ENCODE peak calls at places on chromosomes 2 and 18, in eight cellular contexts. O is thoracic aorta, F is lower lobe of right lung, R is stomach, U is heart left ventricle, Y is A549, K is cardiac muscle cell, Q is Peyer's patch. X is an unnamed sample.
A peak's percentile ranks its signal among the peaks of the same experiment; 100 is the strongest.

GRCh38 chr18:4157339-4157738 is 297.8 kb downstream of the DLGAP1 start:
- DNase-seq in Y (no peak), F (no peak), R (no peak), O (no peak), U (no peak), K (no peak), Q (no peak), X (no peak)

GRCh38 chr2:18883626-18884456 is 294.5 kb upstream of the NT5C1B start:
- DNase-seq in Q (no peak), R (no peak), F (no peak), O (no peak), U (no peak), K (no peak), Y (no peak), X (peak; percentile 20)

GRCh38 chr2:28586864-28587263 is 91.0 kb downstream of the PLB1 start:
- DNase-seq in K (no peak), R (no peak), Q (no peak), U (no peak), Y (no peak), O (no peak), F (no peak), X (no peak)

GRCh38 chr2:61910603-61911002 is 5.1 kb downstream of the COMMD1 start:
- DNase-seq in U (no peak), Y (no peak), R (no peak), O (no peak), Q (no peak), K (peak; percentile 31), F (no peak), X (no peak)

GRCh38 chr2:133821107-133821760 is 253.0 kb upstream of the NCKAP5 start:
- DNase-seq in U (no peak), O (no peak), F (no peak), R (no peak), K (no peak), Q (no peak), Y (no peak), X (peak; percentile 75)

GRCh38 chr2:133458280-133458679 is 110.0 kb downstream of the NCKAP5 start:
- DNase-seq in R (no peak), K (no peak), Y (no peak), F (no peak), O (no peak), U (no peak), Q (no peak), X (peak; percentile 51)

GRCh38 chr2:242060212-242060835 is 190.8 kb downstream of the RTP5 start:
- DNase-seq in F (no peak), O (no peak), K (no peak), R (no peak), Y (no peak), U (no peak), Q (no peak), X (peak; percentile 68)

GRCh38 chr2:1571477-1572417 is 158.5 kb downstream of the TPO start:
- DNase-seq in Q (no peak), U (peak; percentile 23), O (no peak), F (peak; percentile 18), Y (no peak), K (no peak), R (no peak), X (no peak)

GRCh38 chr2:239687441-239687840 is 286.6 kb upstream of the HDAC4 start:
- DNase-seq in K (no peak), U (no peak), F (no peak), R (peak; percentile 1), O (no peak), Q (no peak), Y (no peak), X (no peak)

GRCh38 chr2:151299940-151300539 is 10.6 kb upstream of the NMI start:
- DNase-seq in Y (no peak), F (no peak), O (no peak), R (no peak), K (no peak), Q (no peak), U (no peak), X (no peak)

GRCh38 chr2:61855178-61855523 is 1.3 kb upstream of the FAM161A start:
- DNase-seq in R (peak; percentile 32), Q (peak; percentile 61), Y (no peak), K (no peak), F (no peak), O (no peak), U (no peak), X (no peak)

GRCh38 chr2:200703132-200703925 is 108.4 kb upstream of the BZW1 start:
- DNase-seq in Q (no peak), O (no peak), F (no peak), K (peak; percentile 30), R (no peak), U (no peak), Y (peak; percentile 15), X (peak; percentile 67)

DNA sequence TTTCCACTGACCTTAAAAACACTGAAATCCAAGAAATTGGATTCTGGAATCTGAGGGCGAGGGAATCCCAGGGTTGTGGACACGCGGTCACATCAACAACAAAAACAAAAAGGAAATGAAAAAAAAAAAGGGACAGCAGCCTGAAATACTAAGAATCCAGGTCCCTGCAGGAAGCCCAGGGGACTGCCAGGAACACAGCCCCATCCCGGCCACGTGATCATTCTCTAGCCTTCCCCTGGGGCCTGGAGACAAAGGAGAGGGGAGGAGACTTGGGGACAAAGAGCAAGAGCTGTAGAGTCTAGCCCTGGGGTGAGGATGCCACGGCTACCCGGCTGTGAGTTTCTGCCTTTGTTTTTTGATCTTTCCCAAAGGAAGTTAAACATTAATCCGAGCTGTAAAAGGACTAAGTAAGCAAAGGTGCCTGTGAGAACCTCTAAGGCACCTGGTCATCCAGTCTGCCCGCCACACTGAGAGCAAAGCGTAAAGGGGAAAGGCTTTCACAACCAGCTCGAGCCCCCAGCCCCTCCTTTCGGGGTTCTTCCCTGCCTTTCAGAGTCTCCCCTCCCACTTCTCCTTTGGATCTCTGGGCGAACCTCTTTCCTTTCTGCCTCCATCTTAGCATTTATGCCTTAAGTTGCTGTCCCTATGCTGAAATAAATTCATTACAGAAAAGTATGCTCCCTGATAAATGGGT is 57.9 kb upstream of the MSH2 start:
- DNase-seq in Y (peak; percentile 99), O (no peak), Q (peak; percentile 88), R (peak; percentile 88), F (peak; percentile 86), K (peak; percentile 80), U (peak; percentile 80), X (peak; percentile 65)
- H3K27ac ChIP-seq in Y (peak overlapping the region; percentile 82), O (no peak overlapping the region), Q (peak overlapping the region; percentile 89), R (peak overlapping the region; percentile 80), F (peak overlapping the region; percentile 81), K (no peak overlapping the region), U (peak overlapping the region; percentile 87), X (peak overlapping the region; percentile 30)

GRCh38 chr2:129879614-129880180 is 99.8 kb upstream of the RAB6C start:
- DNase-seq in Y (no peak), R (no peak), O (no peak), F (no peak), K (no peak), Q (peak; percentile 36), U (no peak), X (no peak)

GRCh38 chr2:129880309-129880708 is 99.2 kb upstream of the RAB6C start:
- DNase-seq in O (no peak), Q (peak; percentile 32), F (no peak), Y (no peak), R (peak; percentile 10), U (no peak), K (no peak), X (no peak)

GRCh38 chr2:129877289-129877741 is 102.2 kb upstream of the RAB6C start:
- DNase-seq in U (peak; percentile 96), K (peak; percentile 95), Q (peak; percentile 87), Y (peak; percentile 86), O (peak; percentile 90), R (peak; percentile 90), F (peak; percentile 94), X (peak; percentile 79)

GRCh38 chr2:129877795-129878775 is 101.4 kb upstream of the RAB6C start:
- DNase-seq in O (no peak), K (peak; percentile 9), R (peak; percentile 25), Q (peak; percentile 54), U (no peak), F (no peak), Y (peak; percentile 28), X (peak; percentile 45)

GRCh38 chr2:129876576-129876975 is 102.9 kb upstream of the RAB6C start:
- DNase-seq in O (no peak), F (no peak), K (no peak), U (no peak), R (peak; percentile 21), Q (no peak), Y (no peak), X (no peak)
- H3K4me3 ChIP-seq in O (peak overlapping the region; percentile 97), F (peak overlapping the region; percentile 75), K (peak overlapping the region; percentile 55), U (peak overlapping the region; percentile 79), R (peak overlapping the region; percentile 57), Q (peak overlapping the region; percentile 60), Y (peak overlapping the region; percentile 73), X (no peak overlapping the region)

DNA sequence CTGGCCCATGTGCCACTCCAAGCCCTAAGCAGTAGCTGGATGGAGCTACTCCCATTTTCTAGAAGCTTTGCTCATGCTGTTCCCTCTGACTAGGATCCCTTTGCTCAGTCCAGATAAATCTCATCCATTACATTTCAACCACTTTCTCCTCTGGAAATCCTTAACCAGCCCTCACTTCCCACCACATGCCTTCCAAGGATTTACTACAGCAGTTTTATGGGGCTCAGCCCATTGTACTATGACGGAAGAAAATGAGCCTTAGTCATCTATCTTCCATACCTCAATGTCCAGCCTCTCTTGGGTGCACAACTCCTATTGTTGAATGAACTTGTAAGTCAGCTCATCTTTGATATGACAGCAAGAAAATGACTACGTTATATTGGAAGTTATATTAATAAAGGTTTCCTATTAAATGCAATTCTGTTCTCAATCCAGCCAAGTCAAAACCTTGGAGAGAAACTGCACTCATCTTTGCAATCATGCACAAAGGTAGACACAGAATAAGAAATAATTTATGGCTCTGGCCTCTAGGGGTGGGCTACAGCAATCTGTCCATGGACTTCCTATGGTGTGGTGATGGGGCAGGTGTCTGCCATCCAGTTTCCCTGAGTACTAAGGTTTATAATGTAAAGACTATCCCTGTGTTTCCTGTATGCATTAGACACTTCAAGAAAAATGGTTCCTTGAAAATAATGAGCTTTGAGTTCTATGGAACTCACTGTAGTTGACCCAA is 3.4 kb downstream of the B4GALT6 start:
- DNase-seq in K (no peak), Q (no peak), U (no peak), O (no peak), R (no peak), Y (peak; percentile 37), F (no peak), X (no peak)
- TF ChIP-seq CTCF in K (peak; percentile 35), Q (peak; percentile 11), U (no peak), O (no peak), R (no peak), Y (no peak), F (no peak), X (peak; percentile 39)

GRCh38 chr2:160140001-160140400 is 60.1 kb downstream of the ITGB6 start:
- DNase-seq in Q (no peak), K (no peak), R (no peak), Y (no peak), F (no peak), O (no peak), U (no peak), X (no peak)

GRCh38 chr2:160140471-160140870 is 59.6 kb downstream of the ITGB6 start:
- DNase-seq in F (no peak), K (no peak), O (no peak), U (no peak), Y (no peak), Q (no peak), R (no peak), X (peak; percentile 35)

GRCh38 chr2:160141419-160141818 is 58.7 kb downstream of the ITGB6 start:
- DNase-seq in F (no peak), U (no peak), K (no peak), R (no peak), Y (no peak), Q (no peak), O (no peak), X (no peak)

GRCh38 chr2:160142472-160142871 is 57.6 kb downstream of the ITGB6 start:
- DNase-seq in R (no peak), K (no peak), Q (no peak), F (no peak), O (no peak), U (no peak), Y (no peak), X (peak; percentile 6)

GRCh38 chr2:160141944-160142343 is 58.1 kb downstream of the ITGB6 start:
- DNase-seq in U (no peak), O (no peak), Q (no peak), Y (no peak), K (no peak), R (no peak), F (no peak), X (no peak)
- H3K27ac ChIP-seq in U (no peak overlapping the region), O (peak overlapping the region; percentile 14), Q (no peak overlapping the region), Y (no peak overlapping the region), K (no peak overlapping the region), R (no peak overlapping the region), F (no peak overlapping the region), X (no peak overlapping the region)

X was measured in brain microvascular endothelial cell.